ENCODE peak calls at places on chromosomes 2 and 18, in four cellular contexts. Z is COR-L47, X is astrocyte of the spinal cord, P is DMS153. W is an unnamed sample.

GRCh38 chr2:214604861-214605260 is 194.0 kb downstream of the VWC2L start:
- DNase-seq in Z (no peak), X (peak; percentile 59), P (no peak), W (peak; percentile 16)

GRCh38 chr2:240972636-240973521 is 25.5 kb upstream of the SNED1 start:
- DNase-seq in Z (peak; percentile 77), X (peak; percentile 35), P (peak; percentile 39), W (peak; percentile 26)

GRCh38 chr2:70645733-70646420 is 92.3 kb upstream of the TGFA start:
- DNase-seq in Z (no peak), X (no peak), P (peak; percentile 30), W (no peak)

GRCh38 chr2:16218651-16219050 is 278.3 kb downstream of the MYCN start:
- DNase-seq in Z (no peak), X (no peak), P (no peak), W (no peak)

GRCh38 chr18:62621546-62621945 is 93.8 kb upstream of the PHLPP1 start:
- DNase-seq in Z (no peak), X (no peak), P (no peak), W (peak; percentile 50)

GRCh38 chr2:84940088-84940470 is 30.9 kb upstream of the KCMF1 start:
- DNase-seq in Z (no peak), X (no peak), P (no peak), W (no peak)

GRCh38 chr2:48607307-48608014 is 10.2 kb upstream of the GTF2A1L start:
- DNase-seq in Z (peak; percentile 7), X (peak; percentile 19), P (no peak), W (no peak)

GRCh38 chr2:126849991-126850535 is 48.6 kb upstream of the TEX51 start:
- DNase-seq in Z (no peak), X (no peak), P (no peak), W (no peak)

GRCh38 chr2:20349457-20350034 is 1.1 kb downstream of the PUM2 start:
- DNase-seq in Z (no peak), X (no peak), P (no peak), W (no peak)

GRCh38 chr18:22667616-22668422 is 250.1 kb upstream of the CTAGE1 start:
- DNase-seq in Z (no peak), X (peak; percentile 97), P (no peak), W (peak; percentile 45)

GRCh38 chr2:24883946-24884345 is 36.1 kb downstream of the ADCY3 start:
- DNase-seq in Z (no peak), X (no peak), P (no peak), W (no peak)

GRCh38 chr2:8154270-8154669 is 527.6 kb upstream of the ID2 start:
- DNase-seq in Z (no peak), X (peak; percentile 15), P (no peak), W (no peak)

GRCh38 chr2:241010531-241011295 is 12.3 kb downstream of the SNED1 start:
- DNase-seq in Z (no peak), X (no peak), P (no peak), W (no peak)

GRCh38 chr2:132975490-132976105 is 305.6 kb upstream of the LYPD1 start:
- DNase-seq in Z (no peak), X (no peak), P (no peak), W (no peak)

GRCh38 chr18:70289351-70290330 is 796 bp downstream of the SOCS6 start:
- DNase-seq in Z (peak; percentile 21), X (peak; percentile 48), P (no peak), W (no peak)

W was measured in BJ.